ENCODE peak calls at places on chromosomes 4 and X, in five cellular contexts. N, I, A, L and K are unnamed samples.

GRCh38 chr4:94957030-94957429 is 199.3 kb downstream of the BMPR1B start:
- DNase-seq in L (no peak), I (no peak), A (no peak), N (no peak), K (no peak)

GRCh38 chr4:40587826-40588225 is 41.8 kb downstream of the RBM47 start:
- DNase-seq in I (peak), N (no peak), A (peak), L (no peak), K (no peak)

GRCh38 chrX:97057349-97057909 is 173.7 kb downstream of the RPA4 start:
- DNase-seq in N (no peak), A (no peak), L (no peak), I (no peak), K (no peak)

GRCh38 chr4:3858046-3858730 is 92.0 kb downstream of the ADRA2C start:
- DNase-seq in N (no peak), L (peak), I (no peak), A (peak), K (no peak)

GRCh38 chr4:143207555-143207954 is 22.8 kb downstream of the USP38 start:
- DNase-seq in I (peak), L (no peak), N (no peak), A (no peak), K (no peak)

GRCh38 chr4:80259012-80259411 is 7.5 kb upstream of the FGF5 start:
- DNase-seq in N (no peak), L (no peak), A (no peak), I (no peak), K (no peak)

GRCh38 chr4:112284662-112285411 is 867 bp downstream of the TIFA start:
- DNase-seq in L (peak), I (peak), A (peak), N (no peak), K (no peak)

GRCh38 chr4:54657556-54658313 is at the start of gene KIT:
- DNase-seq in L (no peak), I (peak), N (no peak), A (peak), K (peak)

GRCh38 chr4:173040200-173040599 is 128.4 kb upstream of the GALNT7 start:
- DNase-seq in N (no peak), I (peak), A (no peak), L (no peak), K (no peak)